ENCODE peak calls at places on chromosome 7, in six cellular contexts. One of them, this sample, is unnamed.

GRCh38 chr7:28389504-28390385 is 22.6 kb upstream of the CREB5 start:
- DNase-seq in fibroblast of mammary gland: peak; percentile 79
- DNase-seq in cardiac muscle cell: peak; percentile 77
- DNase-seq in putamen: peak; percentile 76
- DNase-seq in Caco-2: no peak
- DNase-seq in Caki2: peak; percentile 89
- DNase-seq in this sample: peak; percentile 86

GRCh38 chr7:140201393-140201792 is 24.6 kb upstream of the KDM7A start:
- DNase-seq in fibroblast of mammary gland: no peak
- DNase-seq in cardiac muscle cell: no peak
- DNase-seq in putamen: no peak
- DNase-seq in Caco-2: no peak
- DNase-seq in Caki2: no peak
- DNase-seq in this sample: no peak

GRCh38 chr7:2521341-2521745 is 1.8 kb downstream of the LFNG start:
- DNase-seq in fibroblast of mammary gland: no peak
- DNase-seq in cardiac muscle cell: no peak
- DNase-seq in putamen: no peak
- DNase-seq in Caco-2: no peak
- DNase-seq in Caki2: no peak
- DNase-seq in this sample: no peak

GRCh38 chr7:67377939-67378862 is 381.6 kb downstream of the TYW1 start:
- DNase-seq in fibroblast of mammary gland: peak; percentile 72
- DNase-seq in cardiac muscle cell: peak; percentile 86
- DNase-seq in putamen: peak; percentile 58
- DNase-seq in Caco-2: peak; percentile 77
- DNase-seq in Caki2: peak; percentile 44
- DNase-seq in this sample: peak; percentile 61

GRCh38 chr7:66667023-66667728 is 38.5 kb downstream of the KCTD7 start:
- DNase-seq in fibroblast of mammary gland: no peak
- DNase-seq in cardiac muscle cell: no peak
- DNase-seq in putamen: no peak
- DNase-seq in Caco-2: no peak
- DNase-seq in Caki2: no peak
- DNase-seq in this sample: no peak

GRCh38 chr7:74598558-74598957 is 59.0 kb upstream of the GTF2I start:
- DNase-seq in fibroblast of mammary gland: peak; percentile 79
- DNase-seq in cardiac muscle cell: no peak
- DNase-seq in putamen: no peak
- DNase-seq in Caco-2: no peak
- DNase-seq in Caki2: peak; percentile 46
- DNase-seq in this sample: peak; percentile 74

GRCh38 chr7:6242561-6242960 is 29.9 kb downstream of the CYTH3 start:
- DNase-seq in fibroblast of mammary gland: peak; percentile 71
- DNase-seq in cardiac muscle cell: no peak
- DNase-seq in putamen: no peak
- DNase-seq in Caco-2: no peak
- DNase-seq in Caki2: no peak
- DNase-seq in this sample: no peak

GRCh38 chr7:426510-426909 is 93.1 kb downstream of the PDGFA start:
- DNase-seq in fibroblast of mammary gland: no peak
- DNase-seq in cardiac muscle cell: no peak
- DNase-seq in putamen: no peak
- DNase-seq in Caco-2: no peak
- DNase-seq in Caki2: no peak
- DNase-seq in this sample: no peak

GRCh38 chr7:151448261-151449252 is 8.6 kb upstream of the CRYGN start:
- DNase-seq in fibroblast of mammary gland: peak; percentile 59
- DNase-seq in cardiac muscle cell: peak; percentile 76
- DNase-seq in putamen: no peak
- DNase-seq in Caco-2: no peak
- DNase-seq in Caki2: no peak
- DNase-seq in this sample: peak; percentile 63

GRCh38 chr7:28539289-28539981 is 127.1 kb downstream of the CREB5 start:
- DNase-seq in fibroblast of mammary gland: no peak
- DNase-seq in cardiac muscle cell: no peak
- DNase-seq in putamen: no peak
- DNase-seq in Caco-2: no peak
- DNase-seq in Caki2: no peak
- DNase-seq in this sample: no peak

GRCh38 chr7:68770649-68771048 is 827.6 kb upstream of the AUTS2 start:
- DNase-seq in fibroblast of mammary gland: no peak
- DNase-seq in cardiac muscle cell: peak; percentile 4
- DNase-seq in putamen: peak; percentile 2
- DNase-seq in Caco-2: no peak
- DNase-seq in Caki2: no peak
- DNase-seq in this sample: no peak

This sample was measured in fibroblast of the aortic adventitia.